ENCODE peak calls at places on chromosomes 5 and 9, in ten cellular contexts. One of them, this sample, is unnamed.

GRCh38 chr9:123401879-123402513 is 46.0 kb downstream of the CRB2 start:
- DNase-seq in heart right ventricle: peak
- DNase-seq in ovary: no peak
- DNase-seq in colonic mucosa: peak
- DNase-seq in stomach: no peak
- DNase-seq in body of pancreas: no peak
- DNase-seq in adipocyte: peak
- DNase-seq in sigmoid colon: no peak
- DNase-seq in IMR-90: peak
- DNase-seq in fibroblast of pulmonary artery: peak
- DNase-seq in this sample: no peak

GRCh38 chr9:78314953-78315870 is 18.3 kb downstream of the PSAT1 start:
- DNase-seq in heart right ventricle: no peak
- DNase-seq in ovary: no peak
- DNase-seq in colonic mucosa: no peak
- DNase-seq in stomach: no peak
- DNase-seq in body of pancreas: peak
- DNase-seq in adipocyte: peak
- DNase-seq in sigmoid colon: no peak
- DNase-seq in IMR-90: peak
- DNase-seq in fibroblast of pulmonary artery: peak
- DNase-seq in this sample: no peak

GRCh38 chr9:110161940-110162339 is 46.0 kb downstream of the C9orf152 start:
- DNase-seq in heart right ventricle: no peak
- DNase-seq in ovary: no peak
- DNase-seq in colonic mucosa: no peak
- DNase-seq in stomach: no peak
- DNase-seq in body of pancreas: no peak
- DNase-seq in adipocyte: no peak
- DNase-seq in sigmoid colon: no peak
- DNase-seq in IMR-90: no peak
- DNase-seq in fibroblast of pulmonary artery: no peak
- DNase-seq in this sample: no peak

GRCh38 chr9:16057541-16057940 is 504.7 kb downstream of the CCDC171 start:
- DNase-seq in heart right ventricle: no peak
- DNase-seq in ovary: no peak
- DNase-seq in colonic mucosa: no peak
- DNase-seq in stomach: no peak
- DNase-seq in body of pancreas: no peak
- DNase-seq in adipocyte: no peak
- DNase-seq in sigmoid colon: no peak
- DNase-seq in IMR-90: no peak
- DNase-seq in fibroblast of pulmonary artery: no peak
- DNase-seq in this sample: no peak

GRCh38 chr5:119022017-119022745 is 33.8 kb upstream of the DTWD2 start:
- DNase-seq in heart right ventricle: no peak
- DNase-seq in ovary: no peak
- DNase-seq in colonic mucosa: no peak
- DNase-seq in stomach: no peak
- DNase-seq in body of pancreas: no peak
- DNase-seq in adipocyte: peak
- DNase-seq in sigmoid colon: no peak
- DNase-seq in IMR-90: peak
- DNase-seq in fibroblast of pulmonary artery: peak
- DNase-seq in this sample: peak

GRCh38 chr9:124395826-124396225 is 19.4 kb downstream of the PSMB7 start:
- DNase-seq in heart right ventricle: no peak
- DNase-seq in ovary: no peak
- DNase-seq in colonic mucosa: no peak
- DNase-seq in stomach: no peak
- DNase-seq in body of pancreas: no peak
- DNase-seq in adipocyte: no peak
- DNase-seq in sigmoid colon: no peak
- DNase-seq in IMR-90: peak
- DNase-seq in fibroblast of pulmonary artery: no peak
- DNase-seq in this sample: no peak

GRCh38 chr5:56126487-56127179 is 106.5 kb downstream of the ANKRD55 start:
- DNase-seq in heart right ventricle: no peak
- DNase-seq in ovary: no peak
- DNase-seq in colonic mucosa: no peak
- DNase-seq in stomach: no peak
- DNase-seq in body of pancreas: no peak
- DNase-seq in adipocyte: no peak
- DNase-seq in sigmoid colon: no peak
- DNase-seq in IMR-90: peak
- DNase-seq in fibroblast of pulmonary artery: peak
- DNase-seq in this sample: no peak

GRCh38 chr9:6779417-6780241 is 21.9 kb downstream of the KDM4C start:
- DNase-seq in heart right ventricle: no peak
- DNase-seq in ovary: no peak
- DNase-seq in colonic mucosa: no peak
- DNase-seq in stomach: no peak
- DNase-seq in body of pancreas: no peak
- DNase-seq in adipocyte: no peak
- DNase-seq in sigmoid colon: peak
- DNase-seq in IMR-90: peak
- DNase-seq in fibroblast of pulmonary artery: peak
- DNase-seq in this sample: no peak

GRCh38 chr5:157172408-157172807 is 6.3 kb upstream of the GARIN3 start:
- DNase-seq in heart right ventricle: no peak
- DNase-seq in ovary: no peak
- DNase-seq in colonic mucosa: no peak
- DNase-seq in stomach: no peak
- DNase-seq in body of pancreas: no peak
- DNase-seq in adipocyte: no peak
- DNase-seq in sigmoid colon: no peak
- DNase-seq in IMR-90: no peak
- DNase-seq in fibroblast of pulmonary artery: no peak
- DNase-seq in this sample: peak

GRCh38 chr5:178537467-178538381 is 52.5 kb downstream of the COL23A1 start:
- DNase-seq in heart right ventricle: no peak
- DNase-seq in ovary: no peak
- DNase-seq in colonic mucosa: no peak
- DNase-seq in stomach: no peak
- DNase-seq in body of pancreas: no peak
- DNase-seq in adipocyte: no peak
- DNase-seq in sigmoid colon: no peak
- DNase-seq in IMR-90: no peak
- DNase-seq in fibroblast of pulmonary artery: no peak
- DNase-seq in this sample: no peak

GRCh38 chr5:146633273-146633672 is 117.3 kb upstream of the GPR151 start:
- DNase-seq in heart right ventricle: no peak
- DNase-seq in ovary: no peak
- DNase-seq in colonic mucosa: no peak
- DNase-seq in stomach: no peak
- DNase-seq in body of pancreas: no peak
- DNase-seq in adipocyte: no peak
- DNase-seq in sigmoid colon: no peak
- DNase-seq in IMR-90: no peak
- DNase-seq in fibroblast of pulmonary artery: no peak
- DNase-seq in this sample: no peak

GRCh38 chr5:161312882-161313281 is 233.6 kb downstream of the GABRB2 start:
- DNase-seq in heart right ventricle: no peak
- DNase-seq in ovary: no peak
- DNase-seq in colonic mucosa: no peak
- DNase-seq in stomach: no peak
- DNase-seq in body of pancreas: no peak
- DNase-seq in adipocyte: no peak
- DNase-seq in sigmoid colon: no peak
- DNase-seq in IMR-90: no peak
- DNase-seq in fibroblast of pulmonary artery: no peak
- DNase-seq in this sample: no peak

DNA sequence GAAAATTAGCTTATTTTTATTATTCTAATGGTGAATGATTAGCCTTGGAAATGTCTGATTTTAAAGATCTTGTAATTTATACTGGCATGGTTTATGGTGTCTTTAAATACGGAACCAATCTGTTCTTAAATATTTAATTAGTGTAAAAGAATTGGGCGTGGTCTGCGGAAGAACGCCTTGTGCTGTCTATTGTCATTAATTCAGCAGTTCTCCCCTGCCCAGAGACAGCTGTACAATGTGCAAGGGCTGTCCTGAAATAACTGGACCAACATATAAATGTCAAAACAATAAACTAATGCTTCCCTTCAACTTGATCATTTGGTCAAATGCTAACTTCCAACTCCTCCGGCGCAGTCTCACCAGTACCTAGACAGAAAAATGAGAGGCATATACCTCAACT is 124.3 kb downstream of the CCDC192 start:
- DNase-seq in heart right ventricle: no peak
- DNase-seq in ovary: no peak
- DNase-seq in colonic mucosa: no peak
- DNase-seq in stomach: no peak
- DNase-seq in body of pancreas: no peak
- DNase-seq in adipocyte: no peak
- DNase-seq in sigmoid colon: no peak
- DNase-seq in IMR-90: no peak
- DNase-seq in fibroblast of pulmonary artery: no peak
- DNase-seq in this sample: no peak
- H3K4me3 ChIP-seq in heart right ventricle: no peak
- H3K4me3 ChIP-seq in ovary: no peak
- H3K4me3 ChIP-seq in colonic mucosa: no peak
- H3K4me3 ChIP-seq in stomach: no peak
- H3K4me3 ChIP-seq in body of pancreas: no peak
- H3K4me3 ChIP-seq in adipocyte: no peak
- H3K4me3 ChIP-seq in sigmoid colon: no peak
- H3K4me3 ChIP-seq in IMR-90: no peak
- H3K4me3 ChIP-seq in fibroblast of pulmonary artery: no peak
- H3K4me3 ChIP-seq in this sample: no peak

DNA sequence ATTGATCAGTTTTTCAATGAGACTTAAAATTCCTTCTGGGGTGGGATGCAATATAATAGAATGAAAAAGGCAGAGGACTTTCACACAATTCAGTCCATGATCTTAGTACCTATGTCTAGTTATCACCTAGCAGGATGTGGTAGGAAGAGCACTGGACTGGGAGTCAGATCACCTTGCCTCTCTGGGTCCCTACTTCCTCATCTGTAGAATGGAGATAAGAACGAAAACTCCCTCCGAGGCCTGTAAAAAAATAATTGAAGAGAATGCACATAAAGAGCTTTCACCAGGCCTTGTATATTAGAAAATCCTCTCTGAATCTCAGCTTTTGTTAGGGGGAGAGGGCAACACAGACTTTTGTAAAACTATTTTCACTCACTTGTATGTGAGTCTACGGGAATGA is 681 bp upstream of the TMEFF1 start:
- DNase-seq in heart right ventricle: no peak
- DNase-seq in ovary: no peak
- DNase-seq in colonic mucosa: no peak
- DNase-seq in stomach: no peak
- DNase-seq in body of pancreas: no peak
- DNase-seq in adipocyte: no peak
- DNase-seq in sigmoid colon: no peak
- DNase-seq in IMR-90: no peak
- DNase-seq in fibroblast of pulmonary artery: no peak
- DNase-seq in this sample: no peak
- H3K4me3 ChIP-seq in heart right ventricle: no peak
- H3K4me3 ChIP-seq in ovary: no peak
- H3K4me3 ChIP-seq in colonic mucosa: no peak
- H3K4me3 ChIP-seq in stomach: no peak
- H3K4me3 ChIP-seq in body of pancreas: no peak
- H3K4me3 ChIP-seq in adipocyte: no peak
- H3K4me3 ChIP-seq in sigmoid colon: no peak
- H3K4me3 ChIP-seq in IMR-90: no peak
- H3K4me3 ChIP-seq in fibroblast of pulmonary artery: peak
- H3K4me3 ChIP-seq in this sample: no peak

DNA sequence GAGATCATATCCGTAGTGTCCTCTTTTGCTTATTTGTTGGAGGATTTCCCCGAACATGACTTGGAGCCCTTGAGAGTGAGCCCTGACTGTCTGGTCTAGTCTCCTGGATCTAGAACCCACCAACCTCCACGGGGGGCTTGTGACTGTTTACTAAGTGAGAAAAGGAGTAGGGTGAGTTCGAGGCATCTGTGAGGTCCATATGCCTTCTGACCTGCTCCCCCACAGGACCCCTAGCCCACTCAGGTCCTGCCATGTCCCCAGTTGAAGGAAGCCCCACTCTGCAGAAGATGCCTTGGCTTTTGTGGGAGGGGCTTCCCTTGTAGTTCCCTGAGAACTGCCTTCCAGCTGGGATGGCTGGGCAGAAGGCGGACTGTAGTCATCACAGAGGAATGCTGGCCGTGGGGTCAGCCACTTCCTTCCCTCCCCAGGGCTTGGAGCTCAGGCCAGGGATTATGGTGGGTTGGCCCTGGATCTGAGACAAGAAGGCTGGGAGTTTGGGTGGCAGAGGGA is 7.0 kb upstream of the IRF1 start:
- DNase-seq in heart right ventricle: peak
- DNase-seq in ovary: peak
- DNase-seq in colonic mucosa: peak
- DNase-seq in stomach: peak
- DNase-seq in body of pancreas: peak
- DNase-seq in adipocyte: peak
- DNase-seq in sigmoid colon: peak
- DNase-seq in IMR-90: peak
- DNase-seq in fibroblast of pulmonary artery: peak
- DNase-seq in this sample: peak
- H3K4me3 ChIP-seq in heart right ventricle: no peak
- H3K4me3 ChIP-seq in ovary: no peak
- H3K4me3 ChIP-seq in colonic mucosa: peak
- H3K4me3 ChIP-seq in stomach: peak
- H3K4me3 ChIP-seq in body of pancreas: peak
- H3K4me3 ChIP-seq in adipocyte: peak
- H3K4me3 ChIP-seq in sigmoid colon: peak
- H3K4me3 ChIP-seq in IMR-90: peak
- H3K4me3 ChIP-seq in fibroblast of pulmonary artery: peak
- H3K4me3 ChIP-seq in this sample: peak

GRCh38 chr5:113102121-113102531 is 125.5 kb downstream of the DCP2 start:
- DNase-seq in heart right ventricle: no peak
- DNase-seq in ovary: no peak
- DNase-seq in colonic mucosa: no peak
- DNase-seq in stomach: no peak
- DNase-seq in body of pancreas: no peak
- DNase-seq in adipocyte: no peak
- DNase-seq in sigmoid colon: no peak
- DNase-seq in IMR-90: peak
- DNase-seq in fibroblast of pulmonary artery: no peak
- DNase-seq in this sample: no peak
- H3K4me3 ChIP-seq in heart right ventricle: no peak
- H3K4me3 ChIP-seq in ovary: no peak
- H3K4me3 ChIP-seq in colonic mucosa: no peak
- H3K4me3 ChIP-seq in stomach: no peak
- H3K4me3 ChIP-seq in body of pancreas: no peak
- H3K4me3 ChIP-seq in adipocyte: no peak
- H3K4me3 ChIP-seq in sigmoid colon: no peak
- H3K4me3 ChIP-seq in IMR-90: no peak
- H3K4me3 ChIP-seq in fibroblast of pulmonary artery: no peak
- H3K4me3 ChIP-seq in this sample: no peak

DNA sequence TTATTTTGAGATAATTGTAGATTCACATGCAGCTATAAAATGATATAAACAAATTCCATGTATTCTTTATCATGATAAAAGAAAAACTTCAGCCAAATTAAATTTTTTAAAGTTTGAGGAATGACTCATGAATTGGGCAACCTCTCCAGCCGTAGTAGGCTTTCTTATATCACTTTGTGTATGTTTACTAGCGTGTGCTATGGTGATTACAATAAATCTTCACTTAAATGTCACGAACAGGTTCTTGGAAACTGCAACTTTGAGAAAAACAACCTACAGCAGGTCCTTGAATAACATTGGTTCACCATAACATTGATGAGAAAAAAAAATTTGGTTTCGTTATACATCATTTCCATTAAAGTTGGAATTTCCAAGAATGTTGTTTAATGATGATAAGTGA is 730.9 kb upstream of the TYRP1 start:
- DNase-seq in heart right ventricle: no peak
- DNase-seq in ovary: no peak
- DNase-seq in colonic mucosa: no peak
- DNase-seq in stomach: no peak
- DNase-seq in body of pancreas: no peak
- DNase-seq in adipocyte: no peak
- DNase-seq in sigmoid colon: no peak
- DNase-seq in IMR-90: no peak
- DNase-seq in fibroblast of pulmonary artery: peak
- DNase-seq in this sample: no peak
- H3K4me3 ChIP-seq in heart right ventricle: no peak
- H3K4me3 ChIP-seq in ovary: no peak
- H3K4me3 ChIP-seq in colonic mucosa: no peak
- H3K4me3 ChIP-seq in stomach: no peak
- H3K4me3 ChIP-seq in body of pancreas: no peak
- H3K4me3 ChIP-seq in adipocyte: no peak
- H3K4me3 ChIP-seq in sigmoid colon: no peak
- H3K4me3 ChIP-seq in IMR-90: no peak
- H3K4me3 ChIP-seq in fibroblast of pulmonary artery: no peak
- H3K4me3 ChIP-seq in this sample: no peak